ENCODE peak calls at places on chromosomes 12 and 14, in six cellular contexts. One of them, this sample, is unnamed.

GRCh38 chr12:52434096-52434733 is at the start of gene KRT75:
- DNase-seq in T-cell: no peak
- DNase-seq in neural crest cell: no peak
- DNase-seq in Ammon's horn: no peak
- DNase-seq in NAMALWA: no peak
- DNase-seq in myocyte: no peak
- DNase-seq in this sample: no peak

GRCh38 chr12:19483727-19484126 is 44.4 kb downstream of the AEBP2 start:
- DNase-seq in neural crest cell: no peak
- DNase-seq in NAMALWA: no peak
- DNase-seq in T-cell: no peak
- DNase-seq in Ammon's horn: no peak
- DNase-seq in myocyte: no peak
- DNase-seq in this sample: no peak

GRCh38 chr12:43758247-43758727 is 303 bp downstream of the PUS7L start:
- DNase-seq in Ammon's horn: peak
- DNase-seq in myocyte: no peak
- DNase-seq in NAMALWA: no peak
- DNase-seq in neural crest cell: peak
- DNase-seq in T-cell: no peak
- DNase-seq in this sample: peak

GRCh38 chr12:42473130-42473529 is 116.4 kb downstream of the PRICKLE1 start:
- DNase-seq in neural crest cell: no peak
- DNase-seq in myocyte: no peak
- DNase-seq in T-cell: no peak
- DNase-seq in NAMALWA: no peak
- DNase-seq in Ammon's horn: no peak
- DNase-seq in this sample: no peak

GRCh38 chr14:50823763-50824636 is 7.0 kb downstream of the NIN start:
- DNase-seq in myocyte: no peak
- DNase-seq in T-cell: no peak
- DNase-seq in Ammon's horn: no peak
- DNase-seq in NAMALWA: peak
- DNase-seq in neural crest cell: no peak
- DNase-seq in this sample: peak

GRCh38 chr14:37558740-37559139 is 36.3 kb downstream of the FOXA1 start:
- DNase-seq in NAMALWA: no peak
- DNase-seq in Ammon's horn: no peak
- DNase-seq in neural crest cell: no peak
- DNase-seq in T-cell: no peak
- DNase-seq in myocyte: no peak
- DNase-seq in this sample: no peak

GRCh38 chr14:22614240-22614799 is 16.2 kb downstream of the ABHD4 start:
- DNase-seq in neural crest cell: no peak
- DNase-seq in T-cell: no peak
- DNase-seq in Ammon's horn: no peak
- DNase-seq in myocyte: peak
- DNase-seq in NAMALWA: peak
- DNase-seq in this sample: peak

GRCh38 chr12:5428332-5429221 is 3.3 kb upstream of the NTF3 start:
- DNase-seq in T-cell: no peak
- DNase-seq in NAMALWA: peak
- DNase-seq in myocyte: peak
- DNase-seq in neural crest cell: no peak
- DNase-seq in Ammon's horn: peak
- DNase-seq in this sample: peak

GRCh38 chr14:76761849-76762616 is 765 bp downstream of the VASH1 start:
- DNase-seq in NAMALWA: no peak
- DNase-seq in neural crest cell: peak
- DNase-seq in myocyte: no peak
- DNase-seq in T-cell: no peak
- DNase-seq in Ammon's horn: peak
- DNase-seq in this sample: no peak

GRCh38 chr14:100403802-100404201 is 80.7 kb downstream of the SLC25A47 start:
- DNase-seq in myocyte: no peak
- DNase-seq in Ammon's horn: no peak
- DNase-seq in NAMALWA: no peak
- DNase-seq in neural crest cell: no peak
- DNase-seq in T-cell: no peak
- DNase-seq in this sample: no peak

GRCh38 chr14:96772929-96773328 is 24.3 kb upstream of the VRK1 start:
- DNase-seq in neural crest cell: no peak
- DNase-seq in T-cell: no peak
- DNase-seq in myocyte: no peak
- DNase-seq in Ammon's horn: no peak
- DNase-seq in NAMALWA: no peak
- DNase-seq in this sample: no peak

GRCh38 chr14:88616697-88617096 is 53.9 kb downstream of the ZC3H14 start:
- DNase-seq in myocyte: no peak
- DNase-seq in NAMALWA: no peak
- DNase-seq in T-cell: no peak
- DNase-seq in neural crest cell: no peak
- DNase-seq in Ammon's horn: no peak
- DNase-seq in this sample: no peak

GRCh38 chr12:47373554-47374150 is 293.9 kb upstream of the AMIGO2 start:
- DNase-seq in Ammon's horn: no peak
- DNase-seq in NAMALWA: no peak
- DNase-seq in myocyte: no peak
- DNase-seq in neural crest cell: no peak
- DNase-seq in T-cell: no peak
- DNase-seq in this sample: no peak

GRCh38 chr14:96156804-96157760 is 47.6 kb upstream of the BDKRB2 start:
- DNase-seq in neural crest cell: no peak
- DNase-seq in Ammon's horn: no peak
- DNase-seq in T-cell: no peak
- DNase-seq in NAMALWA: no peak
- DNase-seq in myocyte: no peak
- DNase-seq in this sample: no peak

GRCh38 chr12:132030367-132031038 is 80.8 kb downstream of the EP400 start:
- DNase-seq in neural crest cell: no peak
- DNase-seq in NAMALWA: no peak
- DNase-seq in T-cell: no peak
- DNase-seq in myocyte: no peak
- DNase-seq in Ammon's horn: peak
- DNase-seq in this sample: no peak

GRCh38 chr12:108400060-108400459 is 60.9 kb upstream of the CMKLR1 start:
- DNase-seq in T-cell: no peak
- DNase-seq in neural crest cell: no peak
- DNase-seq in myocyte: no peak
- DNase-seq in Ammon's horn: peak
- DNase-seq in NAMALWA: no peak
- DNase-seq in this sample: no peak

GRCh38 chr14:95173518-95173917 is 16.2 kb upstream of the DICER1 start:
- DNase-seq in T-cell: no peak
- DNase-seq in neural crest cell: no peak
- DNase-seq in Ammon's horn: no peak
- DNase-seq in myocyte: no peak
- DNase-seq in NAMALWA: no peak
- DNase-seq in this sample: peak

GRCh38 chr12:42446761-42447160 is 120.8 kb downstream of the PPHLN1 start:
- DNase-seq in Ammon's horn: no peak
- DNase-seq in NAMALWA: no peak
- DNase-seq in neural crest cell: no peak
- DNase-seq in myocyte: no peak
- DNase-seq in T-cell: no peak
- DNase-seq in this sample: no peak

GRCh38 chr12:6942331-6942665 is 1.3 kb upstream of the RNU7-1 start:
- DNase-seq in Ammon's horn: no peak
- DNase-seq in myocyte: no peak
- DNase-seq in neural crest cell: no peak
- DNase-seq in NAMALWA: no peak
- DNase-seq in T-cell: no peak
- DNase-seq in this sample: no peak

GRCh38 chr14:68217891-68218290 is 398.3 kb downstream of the RAD51B start:
- DNase-seq in Ammon's horn: no peak
- DNase-seq in T-cell: no peak
- DNase-seq in neural crest cell: no peak
- DNase-seq in myocyte: no peak
- DNase-seq in NAMALWA: no peak
- DNase-seq in this sample: no peak

This sample was measured in NB4.